ENCODE peak calls at places on chromosomes 13 and 19, in four cellular contexts. U is HFF-Myc, J is neural progenitor cell, Z is cardiac fibroblast. F is an unnamed sample.

GRCh38 chr19:33473644-33474305 is 47.8 kb downstream of the PEPD start:
- DNase-seq in U (no peak), J (no peak), Z (peak), F (peak)

GRCh38 chr19:43983912-43984686 is at the start of gene ZNF155:
- DNase-seq in U (peak), J (peak), Z (peak), F (peak)

GRCh38 chr19:13986348-13986904 is 19.7 kb downstream of the RFX1 start:
- DNase-seq in U (peak), J (peak), Z (peak), F (peak)

GRCh38 chr13:67048084-67048792 is 181.9 kb downstream of the PCDH9 start:
- DNase-seq in U (peak), J (peak), Z (peak), F (no peak)

GRCh38 chr13:31996611-31997010 is 35.0 kb upstream of the FRY start:
- DNase-seq in U (no peak), J (no peak), Z (no peak), F (no peak)

GRCh38 chr13:95300625-95301134 is 571 bp downstream of the ABCC4 start:
- DNase-seq in U (peak), J (peak), Z (peak), F (no peak)

GRCh38 chr19:39126593-39127187 is 1.1 kb downstream of the PAK4 start:
- DNase-seq in U (no peak), J (peak), Z (no peak), F (peak)

GRCh38 chr13:50188696-50189095 is 173.5 kb downstream of the KCNRG start:
- DNase-seq in U (no peak), J (no peak), Z (no peak), F (no peak)

GRCh38 chr19:10419200-10419645 is 1.1 kb upstream of the PDE4A start:
- DNase-seq in U (no peak), J (peak), Z (no peak), F (no peak)

GRCh38 chr19:48955308-48955958 is 758 bp downstream of the BAX start:
- DNase-seq in U (no peak), J (no peak), Z (no peak), F (no peak)

GRCh38 chr13:39023316-39023715 is 14.6 kb downstream of the PROSER1 start:
- DNase-seq in U (no peak), J (no peak), Z (no peak), F (no peak)

GRCh38 chr13:18952225-18953016 is 229.2 kb downstream of the TUBA3C start:
- DNase-seq in U (no peak), J (no peak), Z (no peak), F (no peak)

GRCh38 chr19:858284-858683 is 1.2 kb upstream of the CFD start:
- DNase-seq in U (no peak), J (no peak), Z (no peak), F (no peak)

GRCh38 chr19:3573162-3573857 is 566 bp downstream of the HMG20B start:
- DNase-seq in U (no peak), J (peak), Z (no peak), F (no peak)

GRCh38 chr19:22807061-22807835 is 23.3 kb upstream of the ZNF99 start:
- DNase-seq in U (no peak), J (no peak), Z (no peak), F (no peak)

GRCh38 chr13:85509512-85509911 is 289.7 kb downstream of the SLITRK6 start:
- DNase-seq in U (no peak), J (no peak), Z (no peak), F (no peak)

GRCh38 chr13:97506511-97506910 is 72.5 kb downstream of the RAP2A start:
- DNase-seq in U (peak), J (no peak), Z (peak), F (no peak)

F was measured in tibial artery.